ENCODE peak calls at places on chromosomes 6 and 20, in five cellular contexts. One of them, this sample, is unnamed. For H3K27me3, the result is how much of the 10 kb centered on the place peaks cover.

GRCh38 chr6:151068761-151069312 is 170.9 kb upstream of the AKAP12 start:
- DNase-seq in heart left ventricle: no peak
- DNase-seq in A673: no peak
- DNase-seq in tibial artery: no peak
- DNase-seq in ovary: no peak
- DNase-seq in this sample: no peak

GRCh38 chr20:47791084-47791599 is 5.9 kb upstream of the SULF2 start:
- DNase-seq in heart left ventricle: no peak
- DNase-seq in A673: no peak
- DNase-seq in ovary: no peak
- DNase-seq in tibial artery: no peak
- DNase-seq in this sample: no peak

GRCh38 chr6:148027201-148027600 is 315.4 kb upstream of the SASH1 start:
- DNase-seq in ovary: no peak
- DNase-seq in heart left ventricle: no peak
- DNase-seq in tibial artery: no peak
- DNase-seq in A673: no peak
- DNase-seq in this sample: no peak

GRCh38 chr20:21361266-21361665 is 36.1 kb downstream of the NKX2-4 start:
- DNase-seq in A673: no peak
- DNase-seq in ovary: no peak
- DNase-seq in heart left ventricle: no peak
- DNase-seq in tibial artery: no peak
- DNase-seq in this sample: no peak

GRCh38 chr20:50034567-50035170 is 51.9 kb downstream of the SNAI1 start:
- DNase-seq in ovary: no peak
- DNase-seq in tibial artery: peak
- DNase-seq in A673: no peak
- DNase-seq in heart left ventricle: peak
- DNase-seq in this sample: no peak

GRCh38 chr6:48032156-48032555 is 78.8 kb downstream of the PTCHD4 start:
- DNase-seq in heart left ventricle: no peak
- DNase-seq in tibial artery: no peak
- DNase-seq in ovary: no peak
- DNase-seq in A673: peak
- DNase-seq in this sample: no peak

GRCh38 chr6:75608955-75609533 is 7.4 kb downstream of the SENP6 start:
- DNase-seq in ovary: no peak
- DNase-seq in A673: no peak
- DNase-seq in tibial artery: no peak
- DNase-seq in heart left ventricle: no peak
- DNase-seq in this sample: no peak

GRCh38 chr20:1177680-1178079 is 7.1 kb downstream of the TMEM74B start:
- DNase-seq in tibial artery: no peak
- DNase-seq in A673: no peak
- DNase-seq in heart left ventricle: no peak
- DNase-seq in ovary: no peak
- DNase-seq in this sample: no peak

GRCh38 chr6:11172501-11173337 is 59.7 kb downstream of the NEDD9 start:
- DNase-seq in A673: peak
- DNase-seq in ovary: peak
- DNase-seq in tibial artery: peak
- DNase-seq in heart left ventricle: peak
- DNase-seq in this sample: peak

GRCh38 chr6:119844385-119844784 is 494.8 kb upstream of the MAN1A1 start:
- DNase-seq in A673: no peak
- DNase-seq in heart left ventricle: no peak
- DNase-seq in ovary: no peak
- DNase-seq in tibial artery: no peak
- DNase-seq in this sample: no peak

GRCh38 chr20:49510562-49511117 is 28.2 kb upstream of the KCNB1 start:
- DNase-seq in A673: no peak
- DNase-seq in tibial artery: peak
- DNase-seq in heart left ventricle: peak
- DNase-seq in ovary: peak
- DNase-seq in this sample: no peak

GRCh38 chr6:74415056-74415455 is 719.1 kb downstream of the CD109 start:
- DNase-seq in tibial artery: no peak
- DNase-seq in A673: peak
- DNase-seq in ovary: no peak
- DNase-seq in heart left ventricle: no peak
- DNase-seq in this sample: no peak

GRCh38 chr6:132333639-132334516 is 67.4 kb downstream of the MOXD1 start:
- DNase-seq in heart left ventricle: peak
- DNase-seq in A673: peak
- DNase-seq in tibial artery: peak
- DNase-seq in ovary: no peak
- DNase-seq in this sample: no peak

GRCh38 chr6:168447282-168447681 is 6.3 kb downstream of the SMOC2 start:
- DNase-seq in A673: no peak
- DNase-seq in tibial artery: no peak
- DNase-seq in ovary: no peak
- DNase-seq in heart left ventricle: no peak
- DNase-seq in this sample: no peak

GRCh38 chr6:168441434-168442391 is 729 bp downstream of the SMOC2 start:
- DNase-seq in ovary: peak
- DNase-seq in heart left ventricle: no peak
- DNase-seq in tibial artery: no peak
- DNase-seq in A673: no peak
- DNase-seq in this sample: no peak

GRCh38 chr6:168440520-168441433 is at the start of gene SMOC2:
- DNase-seq in ovary: peak
- DNase-seq in tibial artery: no peak
- DNase-seq in A673: peak
- DNase-seq in heart left ventricle: peak
- DNase-seq in this sample: no peak

GRCh38 chr6:168439791-168440491 is 1.0 kb upstream of the SMOC2 start:
- DNase-seq in heart left ventricle: no peak
- DNase-seq in tibial artery: no peak
- DNase-seq in A673: no peak
- DNase-seq in ovary: no peak
- DNase-seq in this sample: no peak

DNA sequence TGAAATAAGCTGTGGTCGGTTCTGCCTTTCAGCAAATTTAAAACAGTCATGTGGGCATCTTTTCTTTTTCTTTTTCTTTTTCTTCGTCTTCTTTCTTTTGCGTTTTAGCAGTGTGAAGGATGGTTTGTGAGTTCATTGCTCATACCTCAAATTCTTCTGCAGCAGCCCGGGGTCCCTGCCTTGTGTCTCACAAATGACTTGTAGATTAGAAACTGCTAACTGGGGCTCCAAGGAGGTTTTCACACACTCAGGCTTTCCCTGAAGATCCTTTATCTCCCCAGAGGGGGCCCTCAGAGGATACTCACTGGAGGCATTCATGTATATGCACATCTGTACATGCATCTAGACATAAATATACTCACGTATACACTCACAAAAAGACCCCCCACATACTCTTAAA is 1.7 kb downstream of the SMOC2 start:
- DNase-seq in A673: no peak
- DNase-seq in heart left ventricle: no peak
- DNase-seq in tibial artery: no peak
- DNase-seq in ovary: no peak
- DNase-seq in this sample: no peak
- H3K4me3 ChIP-seq in A673: no peak
- H3K4me3 ChIP-seq in heart left ventricle: no peak
- H3K4me3 ChIP-seq in tibial artery: peak
- H3K4me3 ChIP-seq in ovary: peak
- H3K4me3 ChIP-seq in this sample: no peak

DNA sequence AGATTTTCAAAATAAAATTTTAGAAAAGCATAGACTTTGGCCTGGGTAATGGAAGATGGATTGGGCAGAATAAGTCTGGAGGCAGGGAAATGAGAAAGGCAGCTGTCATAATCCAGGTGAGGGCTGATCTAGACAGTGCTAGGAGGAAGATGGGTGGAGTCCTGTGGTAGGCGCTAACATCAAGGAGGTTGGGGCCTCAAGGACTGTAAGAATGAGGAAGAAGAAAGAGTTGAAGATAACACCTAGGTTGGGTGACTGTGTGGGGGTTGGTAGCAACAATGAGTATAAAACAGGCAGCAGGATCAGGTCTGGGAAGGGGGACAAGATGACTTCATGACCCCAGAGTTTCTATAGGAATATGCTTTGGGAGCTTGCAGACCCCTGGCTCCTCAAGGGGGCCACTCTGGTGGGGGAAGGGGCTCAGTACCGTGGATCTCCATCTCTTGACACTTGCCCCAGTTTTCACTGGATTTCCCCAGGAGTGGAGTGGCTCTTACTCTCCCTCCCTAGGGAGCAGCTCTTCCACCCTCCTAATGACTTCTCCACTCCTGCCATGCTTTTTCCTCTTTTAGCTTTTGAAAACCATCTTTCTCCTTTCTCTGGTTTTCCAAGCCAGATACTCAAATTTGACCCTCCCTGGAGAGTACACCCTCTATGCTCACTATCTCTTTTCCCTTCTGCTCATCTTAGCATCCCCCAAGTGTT is 14.8 kb downstream of the TRIM31 start:
- DNase-seq in heart left ventricle: no peak
- DNase-seq in ovary: no peak
- DNase-seq in A673: no peak
- DNase-seq in tibial artery: no peak
- DNase-seq in this sample: no peak
- H3K27me3 ChIP-seq in heart left ventricle: under half
- H3K27me3 ChIP-seq in ovary: under half
- H3K27me3 ChIP-seq in A673: half or more
- H3K27me3 ChIP-seq in tibial artery: half or more
- H3K27me3 ChIP-seq in this sample: under half

GRCh38 chr6:125790403-125791150 is at the start of gene NCOA7:
- DNase-seq in heart left ventricle: peak
- DNase-seq in tibial artery: peak
- DNase-seq in A673: peak
- DNase-seq in ovary: peak
- DNase-seq in this sample: peak

GRCh38 chr6:125791151-125791819 is 525 bp downstream of the NCOA7 start:
- DNase-seq in A673: peak
- DNase-seq in heart left ventricle: no peak
- DNase-seq in ovary: peak
- DNase-seq in tibial artery: peak
- DNase-seq in this sample: peak

GRCh38 chr6:125792680-125793079 is 1.9 kb downstream of the NCOA7 start:
- DNase-seq in A673: no peak
- DNase-seq in ovary: no peak
- DNase-seq in tibial artery: no peak
- DNase-seq in heart left ventricle: no peak
- DNase-seq in this sample: no peak

GRCh38 chr6:125792172-125792571 is 1.4 kb downstream of the NCOA7 start:
- DNase-seq in ovary: no peak
- DNase-seq in tibial artery: no peak
- DNase-seq in heart left ventricle: no peak
- DNase-seq in A673: no peak
- DNase-seq in this sample: no peak

DNA sequence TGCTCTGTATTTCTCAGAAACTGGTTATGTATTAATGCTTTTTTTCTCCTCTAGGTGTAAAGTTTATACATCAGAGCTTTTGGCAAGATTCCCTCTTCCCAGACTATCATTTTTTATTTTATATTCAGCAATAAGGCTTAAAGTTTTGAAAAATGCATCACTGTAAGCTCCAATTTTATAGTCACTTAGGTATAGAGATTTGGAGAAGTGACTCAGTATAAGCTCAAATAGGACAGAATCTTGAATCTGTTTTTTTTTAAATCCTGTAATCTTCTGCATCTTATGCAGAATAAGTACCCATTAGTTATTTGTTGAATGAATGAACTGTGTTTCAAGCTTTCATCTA is 1.0 kb downstream of the NCOA7 start:
- DNase-seq in heart left ventricle: no peak
- DNase-seq in A673: no peak
- DNase-seq in ovary: no peak
- DNase-seq in tibial artery: no peak
- DNase-seq in this sample: no peak
- H3K4me3 ChIP-seq in heart left ventricle: peak
- H3K4me3 ChIP-seq in A673: peak
- H3K4me3 ChIP-seq in ovary: peak
- H3K4me3 ChIP-seq in tibial artery: peak
- H3K4me3 ChIP-seq in this sample: peak

GRCh38 chr20:25084616-25085187 is 2.8 kb upstream of the VSX1 start:
- DNase-seq in heart left ventricle: no peak
- DNase-seq in ovary: no peak
- DNase-seq in A673: no peak
- DNase-seq in tibial artery: no peak
- DNase-seq in this sample: no peak

GRCh38 chr20:25087186-25087929 is 5.4 kb upstream of the VSX1 start:
- DNase-seq in ovary: no peak
- DNase-seq in tibial artery: no peak
- DNase-seq in A673: no peak
- DNase-seq in heart left ventricle: no peak
- DNase-seq in this sample: no peak

GRCh38 chr20:25088267-25088666 is 6.3 kb upstream of the VSX1 start:
- DNase-seq in A673: no peak
- DNase-seq in ovary: no peak
- DNase-seq in heart left ventricle: no peak
- DNase-seq in tibial artery: no peak
- DNase-seq in this sample: no peak

GRCh38 chr20:25083773-25084615 is 2.1 kb upstream of the VSX1 start:
- DNase-seq in tibial artery: no peak
- DNase-seq in A673: no peak
- DNase-seq in heart left ventricle: no peak
- DNase-seq in ovary: no peak
- DNase-seq in this sample: no peak

GRCh38 chr20:25085756-25086495 is 4.0 kb upstream of the VSX1 start:
- DNase-seq in heart left ventricle: no peak
- DNase-seq in ovary: no peak
- DNase-seq in A673: no peak
- DNase-seq in tibial artery: no peak
- DNase-seq in this sample: no peak
- H3K27me3 ChIP-seq in heart left ventricle: half or more
- H3K27me3 ChIP-seq in ovary: under half
- H3K27me3 ChIP-seq in A673: half or more
- H3K27me3 ChIP-seq in tibial artery: half or more
- H3K27me3 ChIP-seq in this sample: half or more